ENCODE peak calls at places on chromosomes 6 and 20, in five cellular contexts. N, T, P, D and B are unnamed samples.

GRCh38 chr6:155378724-155379123 is 64.4 kb upstream of the TFB1M start:
- DNase-seq in N (no peak), T (no peak), P (no peak), D (no peak), B (no peak)

GRCh38 chr6:108452725-108453195 is 108.0 kb upstream of the FOXO3 start:
- DNase-seq in N (no peak), T (peak; percentile 53), P (no peak), D (no peak), B (peak; percentile 32)

GRCh38 chr6:25503686-25504085 is 148.3 kb upstream of the SCGN start:
- DNase-seq in N (no peak), T (no peak), P (no peak), D (no peak), B (no peak)

GRCh38 chr6:68559716-68560115 is 75.4 kb upstream of the ADGRB3 start:
- DNase-seq in N (no peak), T (no peak), P (no peak), D (no peak), B (peak; percentile 47)

GRCh38 chr6:34799547-34799946 is 7.7 kb downstream of the BLTP3A start:
- DNase-seq in N (no peak), T (no peak), P (no peak), D (no peak), B (no peak)

GRCh38 chr6:158629376-158630221 is 14.9 kb downstream of the DYNLT1 start:
- DNase-seq in N (peak; percentile 58), T (no peak), P (no peak), D (no peak), B (peak; percentile 35)

GRCh38 chr6:115058414-115059211 is 715.8 kb upstream of the HS3ST5 start:
- DNase-seq in N (no peak), T (no peak), P (no peak), D (no peak), B (no peak)

GRCh38 chr6:32942555-32942954 is 1.7 kb upstream of the HLA-DMB start:
- DNase-seq in N (no peak), T (no peak), P (no peak), D (no peak), B (no peak)

GRCh38 chr6:18155273-18155863 is at the start of gene KDM1B:
- DNase-seq in N (peak; percentile 99), T (peak; percentile 98), P (peak; percentile 100), D (peak; percentile 95), B (peak; percentile 99)

GRCh38 chr6:44487002-44487401 is 99.5 kb downstream of the CDC5L start:
- DNase-seq in N (no peak), T (no peak), P (no peak), D (no peak), B (no peak)

GRCh38 chr6:120373185-120373584 is 961.1 kb downstream of the TBC1D32 start:
- DNase-seq in N (no peak), T (no peak), P (no peak), D (no peak), B (no peak)

GRCh38 chr6:120384671-120385070 is 949.6 kb downstream of the TBC1D32 start:
- DNase-seq in N (no peak), T (no peak), P (no peak), D (no peak), B (no peak)

DNA sequence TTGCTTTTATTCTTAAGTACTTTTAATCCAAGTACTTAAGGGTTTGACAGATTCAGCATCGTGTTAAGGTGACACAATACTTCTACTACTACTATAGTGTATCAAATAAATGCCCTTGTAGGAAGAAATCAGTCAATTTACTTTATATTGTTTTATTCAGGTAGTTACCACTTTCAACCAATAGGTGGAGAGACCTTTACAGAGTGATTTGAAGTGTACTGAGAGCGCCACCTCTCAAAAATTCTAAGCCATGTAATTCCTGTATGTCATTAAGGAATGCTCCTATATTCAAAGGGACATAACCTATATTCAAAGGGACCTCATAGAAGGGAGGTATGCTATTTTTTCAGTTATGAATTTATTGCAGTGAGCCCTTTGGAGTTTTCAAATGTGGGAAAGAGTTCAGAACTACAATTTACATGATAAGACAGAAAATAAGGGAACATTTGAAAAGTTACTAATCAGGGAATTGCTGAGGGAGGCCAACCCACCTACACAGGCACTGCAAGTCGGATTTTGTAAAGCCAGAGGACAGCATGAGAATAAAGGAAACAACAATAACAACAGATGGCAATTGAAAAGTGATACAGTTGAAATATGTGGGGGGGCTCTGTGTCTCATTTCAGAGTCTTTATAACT is 955.6 kb downstream of the TBC1D32 start:
- DNase-seq in N (no peak), T (peak; percentile 9), P (no peak), D (peak; percentile 42), B (no peak)
- TF ChIP-seq CTCF in N (peak; percentile 49), T (peak; percentile 50), P (peak; percentile 18), D (peak; percentile 42), B (peak; percentile 9)

DNA sequence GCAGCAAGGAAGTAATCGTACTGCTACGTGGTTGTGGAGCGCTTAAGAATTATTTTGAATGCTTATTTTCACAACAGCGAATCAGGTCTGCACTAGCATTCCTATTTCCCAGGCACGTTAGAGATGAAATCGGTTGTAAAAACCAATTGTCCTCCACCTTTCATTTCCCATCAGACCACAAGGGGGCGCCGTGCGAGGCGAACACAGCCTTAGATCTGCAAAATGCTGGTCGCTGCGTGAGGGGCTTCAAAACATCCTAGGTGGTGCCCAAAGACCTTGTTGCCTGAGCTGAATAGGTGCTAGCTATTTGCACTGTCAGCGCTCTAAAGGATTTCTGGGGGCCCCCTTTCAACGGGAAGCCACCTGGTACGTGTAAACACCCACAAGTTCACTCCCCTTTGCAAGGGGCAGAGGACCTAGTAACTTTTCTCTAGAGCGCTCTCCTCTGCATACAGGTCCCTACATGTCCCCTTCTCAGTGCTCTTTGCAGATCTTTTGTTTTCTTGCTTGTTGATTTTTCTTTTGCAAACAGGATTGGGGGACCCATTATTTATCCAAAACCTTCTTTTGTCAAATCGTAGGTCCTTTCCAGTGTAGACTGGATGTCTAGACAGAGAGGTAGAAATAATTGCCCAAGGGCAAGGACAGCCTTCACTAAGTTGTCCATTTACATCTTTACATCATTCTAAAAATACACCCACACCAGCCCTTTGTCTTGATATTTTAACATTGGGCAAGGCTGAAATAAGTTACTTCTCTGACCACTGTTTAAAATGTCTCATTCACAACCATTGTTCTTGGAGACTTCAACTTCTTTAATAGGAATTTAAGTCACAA is 59.7 kb downstream of the NEDD9 start:
- DNase-seq in N (peak; percentile 68), T (peak; percentile 22), P (peak; percentile 91), D (peak; percentile 64), B (peak; percentile 66)
- TF ChIP-seq CTCF in N (peak; percentile 76), T (peak; percentile 83), P (peak; percentile 81), D (peak; percentile 63), B (peak; percentile 69)

GRCh38 chr20:29427201-29428060 is 1830.0 kb upstream of the DEFB115 start:
- DNase-seq in N (no peak), T (no peak), P (no peak), D (peak; percentile 57), B (no peak)
- TF ChIP-seq CTCF in N (no peak), T (no peak), P (no peak), D (peak; percentile 48), B (no peak)

GRCh38 chr20:21632654-21633053 is 72.8 kb upstream of the PAX1 start:
- DNase-seq in N (no peak), T (no peak), P (no peak), D (no peak), B (no peak)

GRCh38 chr20:21628800-21629199 is 76.7 kb upstream of the PAX1 start:
- DNase-seq in N (no peak), T (no peak), P (no peak), D (no peak), B (no peak)

GRCh38 chr20:21633829-21634228 is 71.6 kb upstream of the PAX1 start:
- DNase-seq in N (no peak), T (no peak), P (no peak), D (no peak), B (no peak)

DNA sequence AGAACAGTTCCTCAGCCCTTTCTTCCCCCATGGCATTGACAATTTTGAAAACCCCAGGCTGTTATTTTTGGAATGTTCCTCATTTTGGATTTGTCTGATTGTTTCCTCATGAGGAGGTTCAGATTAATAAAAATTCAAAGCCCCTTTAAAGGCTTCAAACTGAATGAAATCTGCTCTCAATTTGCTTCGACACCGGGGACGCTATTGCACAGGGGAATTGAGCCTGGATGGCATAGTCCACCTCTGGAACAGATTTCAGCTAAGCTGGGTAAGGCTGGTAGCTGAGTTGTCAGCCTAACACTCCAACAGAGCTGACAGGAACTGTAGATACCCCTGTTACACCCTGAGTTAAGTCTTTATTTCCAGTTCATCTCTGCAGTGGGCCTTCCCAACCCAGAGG is 73.4 kb upstream of the PAX1 start:
- DNase-seq in N (no peak), T (no peak), P (no peak), D (no peak), B (no peak)
- TF ChIP-seq CTCF in N (no peak), T (no peak), P (no peak), D (no peak), B (no peak)

GRCh38 chr20:44461142-44461802 is 14.4 kb upstream of the TTPAL start:
- DNase-seq in N (peak; percentile 83), T (no peak), P (no peak), D (no peak), B (no peak)
- TF ChIP-seq CTCF in N (no peak), T (no peak), P (no peak), D (no peak), B (no peak)

GRCh38 chr6:149897855-149898744 is at the start of gene RAET1E:
- DNase-seq in N (no peak), T (no peak), P (no peak), D (no peak), B (no peak)
- TF ChIP-seq CTCF in N (no peak), T (peak; percentile 11), P (no peak), D (peak; percentile 32), B (peak; percentile 3)

DNA sequence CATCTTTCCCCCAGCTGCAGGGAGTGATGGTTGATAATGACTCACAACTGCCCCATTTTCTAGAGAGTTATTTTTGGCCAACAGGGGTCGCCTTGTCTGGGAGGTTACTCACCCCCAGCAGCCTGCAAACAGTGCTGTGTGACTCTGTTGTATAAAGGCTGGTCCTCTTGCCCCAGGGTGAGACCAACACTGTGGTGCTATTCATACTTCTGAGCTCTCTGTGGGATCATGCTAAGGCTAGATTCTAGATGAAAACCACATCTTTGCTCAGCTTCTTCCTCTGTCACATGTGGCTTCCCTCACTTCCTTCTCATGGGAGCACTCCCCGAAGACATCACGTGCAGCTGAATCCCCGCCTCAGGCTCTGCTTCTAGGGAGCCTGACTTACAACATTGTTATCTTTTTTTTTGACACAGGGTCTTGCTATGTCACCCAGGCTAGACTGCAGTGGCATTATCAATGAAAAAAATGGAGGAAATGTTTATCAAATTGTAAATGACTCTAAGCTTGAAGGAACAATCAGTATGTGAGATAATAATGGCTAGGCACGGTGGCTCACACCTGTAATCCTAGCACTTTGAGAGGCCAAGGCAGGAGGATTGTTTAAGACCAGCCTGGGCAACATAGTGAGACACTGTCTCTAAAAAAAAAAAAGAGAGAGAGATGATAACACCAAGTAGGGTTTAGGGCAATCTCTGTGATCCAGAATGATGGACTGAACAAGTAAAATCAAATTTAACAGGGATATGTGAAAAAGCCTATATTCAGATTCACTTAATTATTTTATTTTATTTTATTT is 55.7 kb upstream of the SLC23A2 start:
- DNase-seq in N (peak; percentile 53), T (peak; percentile 35), P (peak; percentile 88), D (peak; percentile 64), B (peak; percentile 21)
- TF ChIP-seq CTCF in N (peak; percentile 41), T (peak; percentile 51), P (peak; percentile 50), D (peak; percentile 62), B (peak; percentile 43)